ENCODE peak calls at places on chromosomes 4 and X, in four cellular contexts. One of them, this sample, is unnamed.
A peak's percentile ranks its signal among the peaks of the same experiment; 100 is the strongest.

GRCh38 chrX:96846841-96847240 is 36.9 kb upstream of the RPA4 start:
- DNase-seq in stomach: no peak
- DNase-seq in GM23338: peak; percentile 27
- DNase-seq in sigmoid colon: no peak
- DNase-seq in this sample: no peak

GRCh38 chr4:101419324-101420135 is 72.2 kb upstream of the PPP3CA start:
- DNase-seq in stomach: no peak
- DNase-seq in GM23338: peak; percentile 9
- DNase-seq in sigmoid colon: no peak
- DNase-seq in this sample: no peak

GRCh38 chr4:56296449-56296990 is 90.8 kb downstream of the AASDH start:
- DNase-seq in stomach: peak; percentile 58
- DNase-seq in GM23338: no peak
- DNase-seq in sigmoid colon: no peak
- DNase-seq in this sample: no peak

GRCh38 chr4:98150092-98150761 is 7.0 kb upstream of the STPG2 start:
- DNase-seq in stomach: no peak
- DNase-seq in GM23338: no peak
- DNase-seq in sigmoid colon: no peak
- DNase-seq in this sample: no peak

GRCh38 chrX:131068945-131069719 is 11.0 kb downstream of the ARHGAP36 start:
- DNase-seq in stomach: no peak
- DNase-seq in GM23338: peak; percentile 84
- DNase-seq in sigmoid colon: no peak
- DNase-seq in this sample: peak; percentile 20

GRCh38 chrX:24014388-24015018 is 12.5 kb downstream of the KLHL15 start:
- DNase-seq in stomach: no peak
- DNase-seq in GM23338: no peak
- DNase-seq in sigmoid colon: no peak
- DNase-seq in this sample: no peak

GRCh38 chrX:68894513-68895338 is 65.9 kb downstream of the EFNB1 start:
- DNase-seq in stomach: peak; percentile 64
- DNase-seq in GM23338: peak; percentile 35
- DNase-seq in sigmoid colon: peak; percentile 85
- DNase-seq in this sample: no peak

GRCh38 chrX:74187211-74187610 is 116.8 kb upstream of the ZCCHC13 start:
- DNase-seq in stomach: no peak
- DNase-seq in GM23338: no peak
- DNase-seq in sigmoid colon: no peak
- DNase-seq in this sample: no peak

GRCh38 chrX:153509592-153509991 is 7.8 kb upstream of the ATP2B3 start:
- DNase-seq in stomach: no peak
- DNase-seq in GM23338: no peak
- DNase-seq in sigmoid colon: no peak
- DNase-seq in this sample: no peak

GRCh38 chrX:153511784-153512500 is 5.5 kb upstream of the ATP2B3 start:
- DNase-seq in stomach: no peak
- DNase-seq in GM23338: no peak
- DNase-seq in sigmoid colon: no peak
- DNase-seq in this sample: no peak

GRCh38 chrX:153507484-153508178 is 9.8 kb upstream of the ATP2B3 start:
- DNase-seq in stomach: peak; percentile 86
- DNase-seq in GM23338: peak; percentile 78
- DNase-seq in sigmoid colon: peak; percentile 90
- DNase-seq in this sample: peak; percentile 95

GRCh38 chrX:153512501-153512893 is 4.9 kb upstream of the ATP2B3 start:
- DNase-seq in stomach: no peak
- DNase-seq in GM23338: no peak
- DNase-seq in sigmoid colon: no peak
- DNase-seq in this sample: no peak

DNA sequence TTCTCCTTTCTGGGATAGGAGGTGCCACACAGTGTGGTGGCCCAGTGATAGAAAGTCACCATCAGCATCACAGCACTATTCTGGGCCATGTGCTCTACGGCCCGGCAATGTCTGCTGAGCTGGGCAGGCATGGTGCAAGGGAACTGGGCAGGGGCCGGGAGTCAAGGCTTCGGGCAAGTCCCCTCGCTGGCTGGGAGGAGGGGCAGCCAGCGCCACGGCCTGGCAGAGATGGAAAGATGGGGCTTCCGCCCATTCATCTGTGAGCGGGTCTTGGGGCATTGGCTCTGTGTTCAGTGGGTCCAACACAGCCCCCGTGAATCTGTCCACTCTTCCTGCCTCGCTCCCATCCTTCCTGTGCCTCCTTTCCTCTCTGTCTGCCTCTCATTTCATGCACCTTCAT is 7.1 kb upstream of the ATP2B3 start:
- DNase-seq in stomach: no peak
- DNase-seq in GM23338: no peak
- DNase-seq in sigmoid colon: no peak
- DNase-seq in this sample: no peak
- TF ChIP-seq POLR2AphosphoS5 in stomach: no peak
- TF ChIP-seq POLR2AphosphoS5 in GM23338: no peak
- TF ChIP-seq POLR2AphosphoS5 in sigmoid colon: no peak
- TF ChIP-seq POLR2AphosphoS5 in this sample: no peak

GRCh38 chrX:10121787-10122186 is 35.0 kb upstream of the CLCN4 start:
- DNase-seq in stomach: no peak
- DNase-seq in GM23338: no peak
- DNase-seq in sigmoid colon: no peak
- DNase-seq in this sample: peak; percentile 39
- TF ChIP-seq POLR2AphosphoS5 in stomach: no peak
- TF ChIP-seq POLR2AphosphoS5 in GM23338: no peak
- TF ChIP-seq POLR2AphosphoS5 in sigmoid colon: no peak
- TF ChIP-seq POLR2AphosphoS5 in this sample: no peak

GRCh38 chr4:45120163-45120562 is 393.8 kb upstream of the GNPDA2 start:
- DNase-seq in stomach: no peak
- DNase-seq in GM23338: no peak
- DNase-seq in sigmoid colon: no peak
- DNase-seq in this sample: no peak
- TF ChIP-seq POLR2AphosphoS5 in stomach: no peak
- TF ChIP-seq POLR2AphosphoS5 in GM23338: no peak
- TF ChIP-seq POLR2AphosphoS5 in sigmoid colon: no peak
- TF ChIP-seq POLR2AphosphoS5 in this sample: no peak

GRCh38 chrX:1387141-1387776 is 4.7 kb downstream of the SLC25A6 start:
- DNase-seq in stomach: no peak
- DNase-seq in GM23338: no peak
- DNase-seq in sigmoid colon: peak; percentile 65
- DNase-seq in this sample: no peak
- TF ChIP-seq POLR2AphosphoS5 in stomach: no peak
- TF ChIP-seq POLR2AphosphoS5 in GM23338: peak; percentile 35
- TF ChIP-seq POLR2AphosphoS5 in sigmoid colon: no peak
- TF ChIP-seq POLR2AphosphoS5 in this sample: no peak

GRCh38 chr4:87838207-87838606 is 5.4 kb downstream of the MEPE start:
- DNase-seq in stomach: no peak
- DNase-seq in GM23338: peak; percentile 48
- DNase-seq in sigmoid colon: no peak
- DNase-seq in this sample: no peak
- TF ChIP-seq POLR2AphosphoS5 in stomach: no peak
- TF ChIP-seq POLR2AphosphoS5 in GM23338: no peak
- TF ChIP-seq POLR2AphosphoS5 in sigmoid colon: no peak
- TF ChIP-seq POLR2AphosphoS5 in this sample: no peak